ENCODE peak calls at places on chromosomes 6 and 20, in four cellular contexts. D is fibroblast of lung, G is Peyer's patch, N is breast epithelium. L is an unnamed sample.

GRCh38 chr20:64069614-64070243 is 6.7 kb downstream of the TCEA2 start:
- DNase-seq in D (no peak), G (no peak), N (no peak), L (no peak)

GRCh38 chr6:114227944-114228343 is 114.9 kb downstream of the HS3ST5 start:
- DNase-seq in D (no peak), G (no peak), N (no peak), L (no peak)

GRCh38 chr6:118249680-118250079 is 298.4 kb upstream of the PLN start:
- DNase-seq in D (no peak), G (no peak), N (no peak), L (no peak)

GRCh38 chr20:46578745-46579144 is 28.3 kb upstream of the OCSTAMP start:
- DNase-seq in D (no peak), G (no peak), N (no peak), L (no peak)

GRCh38 chr20:44601801-44602204 is 19.4 kb downstream of the PKIG start:
- DNase-seq in D (peak), G (no peak), N (no peak), L (peak)

GRCh38 chr6:15443119-15443518 is 197.2 kb downstream of the JARID2 start:
- DNase-seq in D (peak), G (no peak), N (no peak), L (no peak)

GRCh38 chr6:2203264-2203663 is 42.1 kb downstream of the GMDS start:
- DNase-seq in D (no peak), G (no peak), N (no peak), L (no peak)

GRCh38 chr6:6006428-6007310 is at the start of gene NRN1:
- DNase-seq in D (no peak), G (no peak), N (no peak), L (no peak)

GRCh38 chr6:150079604-150080003 is 10.7 kb upstream of the ULBP3 start:
- DNase-seq in D (no peak), G (no peak), N (no peak), L (no peak)

GRCh38 chr6:43644940-43645612 is at the start of gene RSPH9:
- DNase-seq in D (peak), G (peak), N (no peak), L (peak)

GRCh38 chr20:54103067-54103761 is 32.8 kb upstream of the BCAS1 start:
- DNase-seq in D (peak), G (peak), N (peak), L (peak)

DNA sequence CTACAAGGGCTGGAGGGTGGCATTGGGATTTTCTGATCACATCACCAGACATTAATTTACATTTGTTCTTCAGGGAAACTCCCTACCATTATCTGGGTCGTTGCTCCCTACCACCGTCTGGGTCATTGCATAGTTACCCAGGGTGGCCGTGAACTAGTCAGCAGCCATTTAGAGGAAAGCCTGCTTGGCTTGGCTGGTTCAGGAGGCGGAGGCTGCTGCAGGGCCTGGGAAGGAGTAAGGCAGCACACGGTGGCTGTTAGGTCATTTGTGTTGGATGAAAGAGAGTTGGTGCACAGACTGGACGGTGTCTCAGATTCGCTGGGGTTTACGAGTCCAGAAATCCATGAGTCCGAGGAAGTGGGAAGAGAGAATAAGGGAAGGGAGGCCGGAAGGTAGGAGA is 17.8 kb downstream of the ARID1B start:
- DNase-seq in D (no peak), G (no peak), N (no peak), L (no peak)
- H3K27ac ChIP-seq in D (no peak), G (no peak), N (no peak), L (no peak)

GRCh38 chr6:81785340-81785739 is 32.9 kb upstream of the TENT5A start:
- DNase-seq in D (no peak), G (no peak), N (no peak), L (no peak)
- H3K27ac ChIP-seq in D (no peak), G (no peak), N (no peak), L (no peak)

GRCh38 chr6:71394001-71394432 is 105.4 kb downstream of the OGFRL1 start:
- DNase-seq in D (peak), G (no peak), N (no peak), L (no peak)

GRCh38 chr6:71392286-71392685 is 103.7 kb downstream of the OGFRL1 start:
- DNase-seq in D (peak), G (no peak), N (no peak), L (no peak)

GRCh38 chr6:71393471-71393870 is 104.9 kb downstream of the OGFRL1 start:
- DNase-seq in D (peak), G (no peak), N (no peak), L (no peak)

GRCh38 chr6:71395731-71396409 is 107.3 kb downstream of the OGFRL1 start:
- DNase-seq in D (no peak), G (no peak), N (no peak), L (no peak)

DNA sequence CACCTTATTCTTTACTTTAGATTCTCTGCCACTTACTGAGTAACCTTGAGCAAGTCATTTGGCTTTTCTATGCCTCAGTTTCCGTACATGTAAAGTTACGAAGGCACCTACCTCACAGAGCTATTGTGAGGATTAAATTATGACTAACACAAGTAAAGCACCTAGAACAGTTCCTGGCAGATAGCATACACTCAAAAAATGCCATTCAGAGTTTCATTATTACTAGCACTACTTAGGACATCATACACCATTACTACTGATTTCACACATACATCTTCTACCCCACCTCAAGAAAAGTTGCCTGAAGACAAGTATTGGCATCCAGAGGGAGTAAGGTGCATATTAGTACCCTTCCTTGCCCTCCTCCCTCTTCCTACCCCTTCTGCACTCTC is 107.8 kb downstream of the OGFRL1 start:
- DNase-seq in D (no peak), G (no peak), N (no peak), L (no peak)
- H3K27ac ChIP-seq in D (no peak), G (no peak), N (peak), L (no peak)

GRCh38 chr6:17866876-17867444 is 120.5 kb downstream of the KIF13A start:
- DNase-seq in D (peak), G (no peak), N (no peak), L (no peak)
- H3K27ac ChIP-seq in D (no peak), G (no peak), N (no peak), L (no peak)

GRCh38 chr6:158329531-158329930 is 17.3 kb downstream of the TULP4 start:
- DNase-seq in D (no peak), G (no peak), N (no peak), L (no peak)
- H3K27ac ChIP-seq in D (no peak), G (no peak), N (no peak), L (no peak)

DNA sequence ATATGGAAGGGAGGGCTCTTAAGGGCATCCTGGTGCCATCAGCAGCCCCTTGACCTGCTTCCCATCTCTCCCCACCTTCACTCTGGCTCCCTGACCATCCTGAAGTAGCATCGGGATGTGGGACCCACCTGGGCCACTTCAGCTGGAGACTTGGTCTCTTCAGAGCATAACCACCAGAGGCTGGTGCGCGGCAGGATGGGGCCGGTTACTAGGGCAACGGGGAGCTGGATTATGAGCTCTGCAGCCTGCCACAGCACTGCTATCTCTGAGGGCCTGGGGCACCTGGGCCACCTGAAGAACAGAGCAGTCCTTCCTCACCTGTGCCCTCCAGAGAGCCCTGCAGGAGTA is 79.7 kb downstream of the SYNJ2 start:
- DNase-seq in D (no peak), G (no peak), N (no peak), L (no peak)
- H3K27ac ChIP-seq in D (peak), G (peak), N (peak), L (no peak)

GRCh38 chr6:108875161-108875555 is 26.9 kb downstream of the ARMC2 start:
- DNase-seq in D (no peak), G (no peak), N (no peak), L (no peak)
- H3K27ac ChIP-seq in D (no peak), G (peak), N (peak), L (no peak)

DNA sequence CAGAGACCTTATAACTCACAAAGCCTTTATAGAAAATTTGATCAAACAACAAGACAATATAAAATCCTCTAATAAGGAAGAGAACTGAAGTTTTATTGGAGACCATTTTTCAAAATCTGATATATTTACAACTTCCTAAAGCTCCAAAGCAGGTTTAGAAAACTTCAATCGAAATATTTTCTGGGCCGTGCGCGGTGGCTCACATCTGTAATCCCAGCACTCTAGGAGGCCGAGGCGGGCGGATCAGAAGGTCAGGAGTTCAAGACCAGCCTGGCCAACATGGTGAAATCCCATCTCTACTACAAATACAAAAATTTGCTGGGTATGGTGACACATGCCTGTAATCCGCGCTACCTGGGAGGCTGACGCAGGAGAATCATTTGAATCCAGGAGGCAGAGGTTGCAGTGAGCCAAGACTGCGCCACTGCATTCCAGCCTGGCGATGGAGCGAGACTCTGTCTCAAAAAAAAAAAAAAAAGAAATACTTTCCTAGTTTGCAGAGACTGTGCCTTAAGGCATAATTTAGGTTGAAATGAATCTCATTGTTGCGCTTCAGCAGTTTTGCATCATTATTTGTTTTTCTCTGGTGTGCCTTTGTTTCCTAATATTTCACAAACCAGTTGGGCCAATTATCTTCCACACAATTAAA is 60.6 kb upstream of the ASIP start:
- DNase-seq in D (no peak), G (no peak), N (no peak), L (no peak)
- H3K27ac ChIP-seq in D (no peak), G (no peak), N (no peak), L (no peak)